ENCODE peak calls at places on chromosomes 11 and 22, in seven cellular contexts. One of them, this sample, is unnamed.

GRCh38 chr22:29587938-29588699 is 7.2 kb upstream of the NIPSNAP1 start:
- DNase-seq in SK-N-SH: no peak
- DNase-seq in GM23338: no peak
- DNase-seq in OCI-LY7: no peak
- DNase-seq in GM23248: peak; percentile 95
- DNase-seq in MM.1S: no peak
- DNase-seq in hepatocyte: no peak
- DNase-seq in this sample: no peak

GRCh38 chr22:40310081-40310770 is 36.1 kb upstream of the ADSL start:
- DNase-seq in SK-N-SH: no peak
- DNase-seq in GM23338: no peak
- DNase-seq in OCI-LY7: no peak
- DNase-seq in GM23248: peak; percentile 93
- DNase-seq in MM.1S: no peak
- DNase-seq in hepatocyte: peak; percentile 61
- DNase-seq in this sample: no peak

GRCh38 chr22:50606126-50606525 is 5.5 kb downstream of the MAPK8IP2 start:
- DNase-seq in SK-N-SH: no peak
- DNase-seq in GM23338: no peak
- DNase-seq in OCI-LY7: no peak
- DNase-seq in GM23248: no peak
- DNase-seq in MM.1S: no peak
- DNase-seq in hepatocyte: no peak
- DNase-seq in this sample: no peak

GRCh38 chr22:42261266-42261665 is 9.2 kb downstream of the TCF20 start:
- DNase-seq in SK-N-SH: no peak
- DNase-seq in GM23338: no peak
- DNase-seq in OCI-LY7: no peak
- DNase-seq in GM23248: peak; percentile 50
- DNase-seq in MM.1S: no peak
- DNase-seq in hepatocyte: no peak
- DNase-seq in this sample: no peak

GRCh38 chr11:76030286-76030685 is 176.0 kb downstream of the WNT11 start:
- DNase-seq in SK-N-SH: no peak
- DNase-seq in GM23338: peak; percentile 27
- DNase-seq in OCI-LY7: no peak
- DNase-seq in GM23248: no peak
- DNase-seq in MM.1S: no peak
- DNase-seq in hepatocyte: no peak
- DNase-seq in this sample: no peak

GRCh38 chr11:34243620-34244493 is 114.0 kb downstream of the ABTB2 start:
- DNase-seq in SK-N-SH: no peak
- DNase-seq in GM23338: no peak
- DNase-seq in OCI-LY7: no peak
- DNase-seq in GM23248: peak; percentile 79
- DNase-seq in MM.1S: peak; percentile 91
- DNase-seq in hepatocyte: peak; percentile 83
- DNase-seq in this sample: no peak

GRCh38 chr11:94926698-94927237 is 46.6 kb downstream of the CWC15 start:
- DNase-seq in SK-N-SH: peak; percentile 41
- DNase-seq in GM23338: peak; percentile 25
- DNase-seq in OCI-LY7: no peak
- DNase-seq in GM23248: peak; percentile 84
- DNase-seq in MM.1S: no peak
- DNase-seq in hepatocyte: peak; percentile 49
- DNase-seq in this sample: no peak

GRCh38 chr11:87809256-87809655 is 366.0 kb downstream of the RAB38 start:
- DNase-seq in SK-N-SH: no peak
- DNase-seq in GM23338: no peak
- DNase-seq in OCI-LY7: no peak
- DNase-seq in GM23248: no peak
- DNase-seq in MM.1S: no peak
- DNase-seq in hepatocyte: no peak
- DNase-seq in this sample: no peak

GRCh38 chr11:128553662-128554392 is 33.5 kb downstream of the ETS1 start:
- DNase-seq in SK-N-SH: no peak
- DNase-seq in GM23338: no peak
- DNase-seq in OCI-LY7: peak; percentile 75
- DNase-seq in GM23248: peak; percentile 13
- DNase-seq in MM.1S: no peak
- DNase-seq in hepatocyte: peak; percentile 69
- DNase-seq in this sample: peak; percentile 66

GRCh38 chr11:31757245-31757835 is 53.8 kb downstream of the PAX6 start:
- DNase-seq in SK-N-SH: no peak
- DNase-seq in GM23338: no peak
- DNase-seq in OCI-LY7: no peak
- DNase-seq in GM23248: no peak
- DNase-seq in MM.1S: no peak
- DNase-seq in hepatocyte: no peak
- DNase-seq in this sample: no peak

GRCh38 chr22:30485362-30485988 is 13.7 kb upstream of the SEC14L3 start:
- DNase-seq in SK-N-SH: peak; percentile 92
- DNase-seq in GM23338: peak; percentile 79
- DNase-seq in OCI-LY7: peak; percentile 59
- DNase-seq in GM23248: peak; percentile 65
- DNase-seq in MM.1S: peak; percentile 43
- DNase-seq in hepatocyte: peak; percentile 74
- DNase-seq in this sample: peak; percentile 83

GRCh38 chr11:94402355-94402754 is 1.1 kb upstream of the GPR83 start:
- DNase-seq in SK-N-SH: no peak
- DNase-seq in GM23338: no peak
- DNase-seq in OCI-LY7: no peak
- DNase-seq in GM23248: peak; percentile 5
- DNase-seq in MM.1S: no peak
- DNase-seq in hepatocyte: no peak
- DNase-seq in this sample: no peak

GRCh38 chr11:125593113-125593761 is 585 bp downstream of the STT3A start:
- DNase-seq in SK-N-SH: no peak
- DNase-seq in GM23338: peak; percentile 64
- DNase-seq in OCI-LY7: no peak
- DNase-seq in GM23248: peak; percentile 70
- DNase-seq in MM.1S: peak; percentile 19
- DNase-seq in hepatocyte: peak; percentile 57
- DNase-seq in this sample: no peak

GRCh38 chr22:36562261-36562835 is 33.4 kb upstream of the EIF3D start:
- DNase-seq in SK-N-SH: no peak
- DNase-seq in GM23338: no peak
- DNase-seq in OCI-LY7: no peak
- DNase-seq in GM23248: peak; percentile 81
- DNase-seq in MM.1S: no peak
- DNase-seq in hepatocyte: no peak
- DNase-seq in this sample: no peak

GRCh38 chr11:72629266-72629665 is 45.0 kb downstream of the PDE2A start:
- DNase-seq in SK-N-SH: peak; percentile 89
- DNase-seq in GM23338: no peak
- DNase-seq in OCI-LY7: no peak
- DNase-seq in GM23248: peak; percentile 25
- DNase-seq in MM.1S: no peak
- DNase-seq in hepatocyte: no peak
- DNase-seq in this sample: no peak

GRCh38 chr11:112128483-112129121 is 35.3 kb downstream of the IL18 start:
- DNase-seq in SK-N-SH: peak; percentile 14
- DNase-seq in GM23338: no peak
- DNase-seq in OCI-LY7: no peak
- DNase-seq in GM23248: peak; percentile 92
- DNase-seq in MM.1S: no peak
- DNase-seq in hepatocyte: peak; percentile 40
- DNase-seq in this sample: no peak

GRCh38 chr11:60847906-60848305 is 6.0 kb downstream of the CCDC86 start:
- DNase-seq in SK-N-SH: no peak
- DNase-seq in GM23338: no peak
- DNase-seq in OCI-LY7: no peak
- DNase-seq in GM23248: no peak
- DNase-seq in MM.1S: no peak
- DNase-seq in hepatocyte: no peak
- DNase-seq in this sample: no peak

GRCh38 chr22:44180706-44181032 is at the start of gene PARVG:
- DNase-seq in SK-N-SH: no peak
- DNase-seq in GM23338: peak; percentile 70
- DNase-seq in OCI-LY7: peak; percentile 31
- DNase-seq in GM23248: no peak
- DNase-seq in MM.1S: peak; percentile 66
- DNase-seq in hepatocyte: peak; percentile 28
- DNase-seq in this sample: peak; percentile 70

GRCh38 chr22:44179196-44179988 is 1.3 kb upstream of the PARVG start:
- DNase-seq in SK-N-SH: no peak
- DNase-seq in GM23338: no peak
- DNase-seq in OCI-LY7: no peak
- DNase-seq in GM23248: no peak
- DNase-seq in MM.1S: no peak
- DNase-seq in hepatocyte: no peak
- DNase-seq in this sample: no peak

GRCh38 chr22:44181033-44181911 is 547 bp downstream of the PARVG start:
- DNase-seq in SK-N-SH: no peak
- DNase-seq in GM23338: no peak
- DNase-seq in OCI-LY7: no peak
- DNase-seq in GM23248: no peak
- DNase-seq in MM.1S: peak; percentile 27
- DNase-seq in hepatocyte: no peak
- DNase-seq in this sample: peak; percentile 47

GRCh38 chr22:44181912-44182590 is 1.3 kb downstream of the PARVG start:
- DNase-seq in SK-N-SH: no peak
- DNase-seq in GM23338: no peak
- DNase-seq in OCI-LY7: no peak
- DNase-seq in GM23248: no peak
- DNase-seq in MM.1S: no peak
- DNase-seq in hepatocyte: no peak
- DNase-seq in this sample: no peak

DNA sequence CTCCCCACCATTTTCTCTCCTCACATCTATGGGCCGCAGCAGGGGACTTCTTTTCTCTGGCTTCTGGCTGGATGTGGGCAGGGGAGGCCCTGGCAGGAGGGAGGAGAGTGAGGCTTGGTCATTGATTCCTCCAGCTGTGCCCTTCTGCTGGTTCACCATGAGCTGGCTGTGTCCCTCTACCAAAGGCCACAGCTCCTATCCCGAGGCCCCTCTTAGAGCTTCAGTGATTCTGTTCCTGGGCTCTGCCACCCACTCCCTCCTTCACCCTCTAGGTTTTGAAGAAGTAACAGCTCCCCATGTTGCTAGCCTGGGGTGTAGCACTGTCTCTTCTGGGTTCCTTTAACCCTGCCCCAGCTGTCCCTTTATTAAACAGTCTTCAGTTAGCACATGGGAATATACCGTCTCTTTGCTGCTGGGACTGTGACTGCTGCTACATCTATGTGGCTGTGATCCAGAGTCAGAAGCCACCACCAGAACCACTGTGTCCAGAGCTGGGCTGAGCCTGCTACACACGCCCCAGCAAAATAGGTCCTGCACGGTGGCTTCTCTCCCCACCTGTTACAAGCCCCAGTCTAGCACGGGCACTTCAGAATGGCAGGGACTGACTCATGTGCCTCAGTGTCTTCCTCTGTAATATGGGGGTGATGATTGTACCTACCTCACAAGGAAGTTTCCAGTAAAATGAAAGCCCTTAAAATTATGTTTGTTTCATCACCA is 578 bp upstream of the PARVG start:
- DNase-seq in SK-N-SH: no peak
- DNase-seq in GM23338: no peak
- DNase-seq in OCI-LY7: no peak
- DNase-seq in GM23248: no peak
- DNase-seq in MM.1S: no peak
- DNase-seq in hepatocyte: no peak
- DNase-seq in this sample: no peak
- H3K4me3 ChIP-seq in SK-N-SH: no peak overlapping the region
- H3K4me3 ChIP-seq in GM23338: no peak overlapping the region
- H3K4me3 ChIP-seq in OCI-LY7: no peak overlapping the region
- H3K4me3 ChIP-seq in GM23248: no peak overlapping the region
- H3K4me3 ChIP-seq in MM.1S: no peak overlapping the region
- H3K4me3 ChIP-seq in hepatocyte: no peak overlapping the region
- H3K4me3 ChIP-seq in this sample: no peak overlapping the region

DNA sequence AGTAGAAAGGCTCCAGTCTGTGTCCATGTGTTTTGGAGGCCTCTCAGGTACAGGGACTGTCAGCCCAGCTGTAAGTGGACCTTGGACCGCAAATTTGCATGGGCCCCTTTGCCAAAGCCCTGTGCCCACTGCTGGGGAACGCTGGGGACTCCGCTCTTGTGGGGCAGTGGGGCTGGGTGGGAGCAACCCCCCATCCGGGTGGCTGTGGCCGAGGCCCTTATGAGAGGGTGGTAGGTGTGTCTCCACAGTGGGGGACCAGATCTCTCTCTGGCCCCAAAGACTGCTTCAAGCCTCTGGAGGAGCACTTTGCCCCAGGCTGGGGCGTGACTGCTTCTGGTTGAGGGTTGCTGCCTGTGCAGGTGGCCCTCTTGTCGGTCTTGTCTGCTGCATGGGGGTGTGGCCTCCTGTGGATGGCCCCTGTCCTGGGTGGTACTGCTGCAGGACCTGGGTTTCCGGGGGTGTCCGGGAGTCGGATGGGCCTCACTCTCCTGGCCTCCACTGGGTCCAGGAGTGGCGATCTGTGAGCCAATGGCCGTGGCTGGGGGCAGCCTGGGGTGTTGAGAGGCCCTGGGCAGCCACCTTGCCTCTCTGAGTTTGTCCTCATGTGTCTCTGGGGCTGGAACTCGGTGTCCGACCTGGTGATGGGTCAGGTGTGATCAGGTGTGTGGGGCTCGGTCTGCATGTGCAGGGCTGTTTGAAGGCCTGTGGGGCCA is 15.9 kb downstream of the KCNQ1 start:
- DNase-seq in SK-N-SH: no peak
- DNase-seq in GM23338: no peak
- DNase-seq in OCI-LY7: no peak
- DNase-seq in GM23248: no peak
- DNase-seq in MM.1S: peak; percentile 74
- DNase-seq in hepatocyte: no peak
- DNase-seq in this sample: no peak
- H3K4me2 ChIP-seq in SK-N-SH: no peak overlapping the region
- H3K4me2 ChIP-seq in GM23338: no peak overlapping the region
- H3K4me2 ChIP-seq in OCI-LY7: no peak overlapping the region
- H3K4me2 ChIP-seq in GM23248: no peak overlapping the region
- H3K4me2 ChIP-seq in MM.1S: peak overlapping the region; percentile 97
- H3K4me2 ChIP-seq in hepatocyte: no peak overlapping the region
- H3K4me2 ChIP-seq in this sample: no peak overlapping the region

GRCh38 chr11:65576867-65577755 is 1.3 kb downstream of the EHBP1L1 start:
- DNase-seq in SK-N-SH: no peak
- DNase-seq in GM23338: no peak
- DNase-seq in OCI-LY7: peak; percentile 64
- DNase-seq in GM23248: peak; percentile 93
- DNase-seq in MM.1S: peak; percentile 30
- DNase-seq in hepatocyte: peak; percentile 67
- DNase-seq in this sample: peak; percentile 82
- H3K9me2 ChIP-seq in SK-N-SH: no peaks in the 10 kb centered on the region
- H3K9me2 ChIP-seq in GM23338: no peaks in the 10 kb centered on the region
- H3K9me2 ChIP-seq in OCI-LY7: no peaks in the 10 kb centered on the region
- H3K9me2 ChIP-seq in GM23248: no peaks in the 10 kb centered on the region
- H3K9me2 ChIP-seq in MM.1S: no peaks in the 10 kb centered on the region
- H3K9me2 ChIP-seq in hepatocyte: no peaks in the 10 kb centered on the region
- H3K9me2 ChIP-seq in this sample: no peaks in the 10 kb centered on the region

DNA sequence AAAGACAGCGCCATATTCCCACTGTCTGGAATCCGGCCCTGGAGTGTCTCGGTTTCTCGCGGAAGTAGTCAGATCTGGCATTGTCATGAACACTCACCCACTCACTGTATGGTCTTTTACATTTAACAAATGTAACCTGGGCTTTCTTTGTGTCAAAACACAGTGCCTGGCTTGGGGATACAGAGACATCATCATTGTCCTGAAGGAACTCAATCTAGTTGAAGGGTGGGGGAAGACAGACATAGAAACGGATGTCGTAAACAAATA is 1.3 kb upstream of the NECTIN1 start:
- DNase-seq in SK-N-SH: no peak
- DNase-seq in GM23338: no peak
- DNase-seq in OCI-LY7: no peak
- DNase-seq in GM23248: no peak
- DNase-seq in MM.1S: no peak
- DNase-seq in hepatocyte: no peak
- DNase-seq in this sample: no peak
- H3K4me3 ChIP-seq in SK-N-SH: peak overlapping the region; percentile 87
- H3K4me3 ChIP-seq in GM23338: peak overlapping the region; percentile 96
- H3K4me3 ChIP-seq in OCI-LY7: no peak overlapping the region
- H3K4me3 ChIP-seq in GM23248: peak overlapping the region; percentile 76
- H3K4me3 ChIP-seq in MM.1S: peak overlapping the region; percentile 86
- H3K4me3 ChIP-seq in hepatocyte: no peak overlapping the region
- H3K4me3 ChIP-seq in this sample: no peak overlapping the region